ENCODE peak calls at places on chromosomes 2 and 18, in six cellular contexts. C is anterior cingulate cortex, K is fibroblast of lung, M is GM06990, X is neural crest cell, D is midbrain. I is an unnamed sample.

GRCh38 chr2:41829011-41829500 is 218.8 kb upstream of the PKDCC start:
- DNase-seq in C (no peak), K (no peak), M (no peak), X (no peak), D (no peak), I (no peak)

GRCh38 chr2:26542194-26542455 is 64.2 kb upstream of the OTOF start:
- DNase-seq in C (no peak), K (no peak), M (no peak), X (no peak), D (no peak), I (no peak)

GRCh38 chr2:80326214-80326613 is 21.7 kb upstream of the LRRTM1 start:
- DNase-seq in C (no peak), K (peak), M (no peak), X (no peak), D (peak), I (peak)

GRCh38 chr2:15599994-15600393 is 8.3 kb downstream of the DDX1 start:
- DNase-seq in C (no peak), K (no peak), M (no peak), X (no peak), D (no peak), I (no peak)

GRCh38 chr2:206494061-206494460 is 50.7 kb downstream of the ADAM23 start:
- DNase-seq in C (no peak), K (no peak), M (no peak), X (no peak), D (no peak), I (peak)

GRCh38 chr18:22627506-22627905 is 209.8 kb upstream of the CTAGE1 start:
- DNase-seq in C (no peak), K (no peak), M (no peak), X (no peak), D (no peak), I (no peak)

GRCh38 chr2:37415128-37415817 is 70.8 kb downstream of the QPCT start:
- DNase-seq in C (no peak), K (peak), M (no peak), X (no peak), D (no peak), I (no peak)

GRCh38 chr2:144426981-144427479 is 92.9 kb downstream of the ZEB2 start:
- DNase-seq in C (no peak), K (peak), M (no peak), X (no peak), D (no peak), I (no peak)